ENCODE peak calls at places on chromosomes 3 and 15, in five cellular contexts. V is astrocyte of the hippocampus, F is bronchial epithelial cell, X is A172, T is NCI-H1417. A is an unnamed sample.

GRCh38 chr3:139433089-139433488 is 43.2 kb downstream of the RBP2 start:
- DNase-seq in F (no peak), X (no peak), V (no peak), T (no peak), A (no peak)

GRCh38 chr15:99732268-99732641 is 982 bp downstream of the LYSMD4 start:
- DNase-seq in X (no peak), F (no peak), T (no peak), V (no peak), A (no peak)

GRCh38 chr15:44219073-44219472 is 24.0 kb upstream of the FRMD5 start:
- DNase-seq in F (no peak), X (no peak), T (no peak), V (no peak), A (no peak)

GRCh38 chr3:133851266-133851906 is 44.3 kb downstream of the RAB6B start:
- DNase-seq in V (no peak), X (no peak), F (no peak), T (no peak), A (no peak)

GRCh38 chr3:50525191-50525590 is 21.8 kb upstream of the CACNA2D2 start:
- DNase-seq in V (no peak), T (no peak), X (no peak), F (no peak), A (no peak)

GRCh38 chr3:118991775-118992174 is 42.9 kb downstream of the IGSF11 start:
- DNase-seq in F (no peak), V (peak), T (no peak), X (no peak), A (no peak)

GRCh38 chr3:162295323-162295983 is 798.8 kb downstream of the OTOL1 start:
- DNase-seq in X (peak), V (peak), T (no peak), F (peak), A (no peak)

GRCh38 chr15:72161351-72162132 is 36.0 kb downstream of the GRAMD2A start:
- DNase-seq in F (no peak), X (no peak), V (no peak), T (no peak), A (no peak)

GRCh38 chr15:79874242-79874641 is 22.6 kb downstream of the MTHFS start:
- DNase-seq in X (peak), T (no peak), V (peak), F (peak), A (no peak)

GRCh38 chr3:1139071-1139470 is 46.2 kb downstream of the CNTN6 start:
- DNase-seq in X (no peak), F (no peak), V (no peak), T (no peak), A (no peak)

A was measured in NCI-H1105.